ENCODE peak calls at places on chromosomes 3 and 15, in four cellular contexts. B is K562, X is SK-N-SH, D is HepG2. E is an unnamed sample.

GRCh38 chr15:68593341-68593740 is 14.5 kb downstream of the CORO2B start:
- DNase-seq in D (no peak), B (no peak), X (no peak), E (no peak)

GRCh38 chr3:122409392-122409791 is 6.5 kb downstream of the WDR5B start:
- DNase-seq in B (no peak), X (no peak), D (no peak), E (no peak)

GRCh38 chr15:73840771-73841170 is 32.6 kb upstream of the TBC1D21 start:
- DNase-seq in D (no peak), B (no peak), X (no peak), E (no peak)

GRCh38 chr3:66723231-66723630 is 222.4 kb upstream of the LRIG1 start:
- DNase-seq in D (no peak), X (no peak), B (no peak), E (no peak)

GRCh38 chr3:59180006-59180405 is 130.2 kb upstream of the CFAP20DC start:
- DNase-seq in B (no peak), X (no peak), D (no peak), E (no peak)

GRCh38 chr3:77626157-77626556 is 586.3 kb downstream of the ROBO2 start:
- DNase-seq in B (no peak), X (no peak), D (no peak), E (no peak)

GRCh38 chr3:188546835-188547670 is 393.1 kb downstream of the LPP start:
- DNase-seq in X (no peak), B (no peak), D (peak; percentile 78), E (no peak)

GRCh38 chr3:42505849-42506410 is 3.5 kb downstream of the VIPR1 start:
- DNase-seq in X (no peak), D (no peak), B (no peak), E (no peak)

GRCh38 chr3:108403198-108403597 is 106.8 kb downstream of the HHLA2 start:
- DNase-seq in X (no peak), B (no peak), D (no peak), E (no peak)

GRCh38 chr15:61459785-61460707 is 230.9 kb upstream of the RORA start:
- DNase-seq in B (no peak), D (peak; percentile 4), X (peak; percentile 47), E (no peak)

GRCh38 chr3:183824761-183825379 is 507 bp downstream of the MAP6D1 start:
- DNase-seq in D (no peak), X (peak; percentile 79), B (no peak), E (no peak)

GRCh38 chr15:56879502-56879901 is 38.9 kb upstream of the TCF12 start:
- DNase-seq in X (no peak), B (no peak), D (no peak), E (no peak)

GRCh38 chr3:55955891-55956477 is 468.9 kb upstream of the WNT5A start:
- DNase-seq in X (no peak), B (no peak), D (no peak), E (no peak)

GRCh38 chr3:150738688-150739087 is 24.3 kb downstream of the SIAH2 start:
- DNase-seq in B (no peak), X (no peak), D (no peak), E (no peak)

GRCh38 chr3:24161841-24162240 is 216.8 kb downstream of the NR1D2 start:
- DNase-seq in B (no peak), X (no peak), D (no peak), E (no peak)

GRCh38 chr15:86846059-86846458 is 766.4 kb downstream of the AGBL1 start:
- DNase-seq in D (no peak), B (no peak), X (no peak), E (no peak)

DNA sequence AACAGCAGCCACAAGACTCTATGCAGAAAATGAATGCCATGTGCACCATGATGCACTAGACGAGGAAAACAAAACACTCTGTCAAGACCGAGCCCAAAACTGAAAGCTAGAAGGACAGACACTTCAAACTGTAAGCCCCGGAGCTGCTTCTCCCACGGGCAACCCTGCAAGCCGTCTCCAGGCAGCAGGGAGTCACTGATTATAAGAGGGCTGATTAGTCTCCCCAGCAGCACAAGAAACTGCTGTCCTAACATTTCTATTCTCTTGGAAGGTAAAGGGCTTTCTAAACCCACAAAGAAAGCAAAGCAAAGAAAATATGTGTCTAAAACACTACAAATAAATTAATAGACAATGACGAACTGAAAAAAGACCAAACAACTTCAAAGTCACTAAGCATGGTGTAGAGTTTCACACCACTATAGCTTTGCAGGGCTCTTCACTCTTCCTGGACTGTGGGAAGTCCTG is 15.5 kb downstream of the TBC1D2B start:
- DNase-seq in X (no peak), D (no peak), B (no peak), E (no peak)
- TF ChIP-seq NFIC in X (no peak), D (no peak), B (no peak), E (no peak)

DNA sequence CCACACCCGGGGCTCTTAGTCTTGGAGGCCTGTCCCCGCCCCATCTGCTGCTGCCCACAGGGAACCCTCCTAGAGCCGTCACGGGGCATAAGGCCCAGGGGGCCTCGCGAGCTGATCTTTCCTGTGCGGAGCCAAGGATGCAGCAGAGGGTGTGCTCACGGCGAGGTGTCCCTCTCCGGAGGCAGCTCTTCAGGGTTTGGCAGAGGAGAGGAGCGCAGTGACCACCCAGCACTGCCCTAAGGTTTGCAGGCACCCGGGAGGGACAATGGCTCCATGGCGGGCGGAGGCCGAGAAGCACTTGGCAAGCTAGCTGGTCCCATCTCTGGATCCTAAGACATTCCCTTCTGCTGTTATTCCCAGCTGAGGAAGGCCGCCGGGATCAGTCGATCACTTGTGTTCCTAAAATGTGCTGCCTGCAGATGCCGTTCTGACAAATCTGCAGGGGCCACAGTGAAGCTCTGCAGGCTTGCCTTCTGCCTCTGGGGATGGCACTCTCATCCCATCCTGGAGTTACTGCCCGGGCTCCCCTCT is 47.4 kb upstream of the PCSK6 start:
- DNase-seq in B (no peak), D (no peak), X (peak; percentile 9), E (no peak)
- TF ChIP-seq NFIC in B (no peak), D (no peak), X (no peak), E (no peak)

DNA sequence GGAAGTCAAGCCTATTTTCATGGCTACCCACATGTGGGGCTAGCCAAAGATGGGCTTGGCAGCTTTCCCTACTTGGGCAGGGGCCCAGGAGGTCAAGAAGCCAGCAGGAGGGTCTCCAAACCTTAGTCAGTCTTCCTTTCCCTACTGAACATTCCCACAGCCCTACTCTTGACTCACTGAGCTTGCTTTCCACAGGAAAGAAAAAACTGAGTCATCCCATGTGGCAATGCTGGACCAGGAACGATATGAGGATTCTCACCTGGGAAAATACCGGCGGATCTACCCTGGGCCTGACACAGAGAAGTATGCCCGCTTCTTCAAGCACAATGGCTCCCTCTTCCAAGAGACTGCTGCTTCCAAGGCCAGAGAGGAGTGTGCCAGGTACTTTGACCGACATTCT is 3.7 kb upstream of the NGRN start:
- DNase-seq in B (no peak), X (no peak), D (no peak), E (no peak)
- TF ChIP-seq NFIC in B (no peak), X (no peak), D (no peak), E (no peak)

GRCh38 chr3:33032937-33033336 is 64.0 kb downstream of the GLB1 start:
- DNase-seq in X (no peak), D (no peak), B (no peak), E (no peak)
- TF ChIP-seq NFIC in X (no peak), D (no peak), B (no peak), E (no peak)

GRCh38 chr15:37101634-37102314 is 1.4 kb upstream of the MEIS2 start:
- DNase-seq in D (peak; percentile 51), B (peak; percentile 82), X (peak; percentile 78), E (no peak)

GRCh38 chr15:37102315-37103021 is 2.1 kb upstream of the MEIS2 start:
- DNase-seq in D (no peak), X (no peak), B (no peak), E (no peak)

GRCh38 chr15:37099321-37100108 is 834 bp downstream of the MEIS2 start:
- DNase-seq in D (peak; percentile 66), B (peak; percentile 27), X (peak; percentile 50), E (no peak)

GRCh38 chr15:37098468-37099320 is 1.7 kb downstream of the MEIS2 start:
- DNase-seq in X (peak; percentile 53), D (no peak), B (peak; percentile 43), E (no peak)

DNA sequence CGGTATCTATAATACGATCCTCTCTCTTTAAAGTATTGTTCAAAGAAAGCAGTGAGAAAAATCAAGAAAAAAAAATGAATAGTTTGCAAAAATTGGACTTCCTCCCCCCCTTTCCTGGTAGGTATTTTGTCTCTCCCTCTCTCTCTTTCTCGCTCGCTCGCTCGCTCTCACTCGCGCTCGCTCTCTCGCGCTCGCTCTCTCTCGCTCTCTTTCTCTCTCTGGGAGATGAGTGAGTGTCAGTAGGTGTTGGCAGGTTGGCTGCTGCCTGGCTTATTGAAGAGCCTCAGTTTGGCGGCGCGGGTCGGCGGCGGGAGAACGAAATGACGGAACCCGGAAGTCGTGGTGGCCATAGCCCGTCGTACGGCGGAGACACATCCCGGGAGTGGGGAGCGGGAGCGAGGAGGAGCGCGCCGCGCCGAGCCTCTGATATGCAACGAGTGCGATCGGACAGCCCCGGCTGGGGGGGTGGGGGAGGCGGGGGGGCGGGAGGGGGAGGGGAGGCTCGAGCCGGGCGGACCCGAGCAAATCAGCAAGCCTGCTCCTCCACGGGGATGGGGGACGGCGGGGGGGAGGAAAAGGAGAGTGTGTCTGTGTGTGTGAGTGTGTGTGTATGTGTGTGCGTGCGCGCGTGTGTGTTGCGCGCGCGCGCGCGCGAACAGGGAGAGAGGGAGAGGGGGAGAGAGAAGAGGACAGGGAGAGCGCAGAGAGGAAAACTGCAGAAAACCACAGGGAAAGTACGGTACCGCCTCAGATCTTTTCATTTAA is at the start of gene MEIS2:
- DNase-seq in D (peak; percentile 83), B (peak; percentile 94), X (peak; percentile 97), E (peak; percentile 37)
- TF ChIP-seq NFIC in D (no peak), B (no peak), X (no peak), E (no peak)

DNA sequence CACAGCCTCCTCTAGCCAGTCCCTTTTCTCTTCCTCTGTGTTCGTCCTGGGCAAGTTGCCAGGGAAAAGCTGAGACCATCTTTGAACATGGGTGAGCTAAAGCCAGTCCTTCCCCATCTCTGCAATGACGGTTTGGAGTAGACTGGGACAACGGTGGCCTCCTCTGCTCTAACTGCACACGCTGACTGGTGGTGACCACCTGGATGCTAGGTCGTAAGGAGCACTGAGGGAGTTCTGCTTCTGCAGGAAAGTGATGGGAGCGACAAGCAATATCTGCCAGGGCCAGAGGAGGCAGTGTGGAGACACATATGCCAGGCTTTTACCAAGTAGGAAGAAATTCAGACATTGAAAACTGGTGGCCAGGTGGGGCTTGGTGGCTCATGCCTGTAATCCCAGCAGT is 111.7 kb downstream of the NUP210 start:
- DNase-seq in D (peak; percentile 47), B (peak; percentile 66), X (peak; percentile 74), E (no peak)
- TF ChIP-seq NFIC in D (no peak), B (peak; percentile 93), X (no peak), E (no peak)

E was measured in GM12878.